ENCODE peak calls at places on chromosomes 11 and 22, in four cellular contexts. N is thyroid gland, M is testis, T is GM12878. P is an unnamed sample.

GRCh38 chr11:12864316-12865156 is 144.6 kb upstream of the RASSF10 start:
- DNase-seq in N (no peak), M (no peak), T (no peak), P (no peak)

GRCh38 chr22:39490135-39490798 is 11.8 kb upstream of the MIEF1 start:
- DNase-seq in N (peak; percentile 85), M (peak; percentile 94), T (no peak), P (peak; percentile 87)

GRCh38 chr11:86978247-86978646 is 23.1 kb upstream of the FZD4 start:
- DNase-seq in N (no peak), M (no peak), T (no peak), P (no peak)

GRCh38 chr11:21511835-21512440 is 680.9 kb upstream of the ANO5 start:
- DNase-seq in N (peak; percentile 46), M (peak; percentile 88), T (no peak), P (peak; percentile 27)

GRCh38 chr11:15692739-15693138 is 578.0 kb downstream of the INSC start:
- DNase-seq in N (no peak), M (no peak), T (no peak), P (no peak)

GRCh38 chr11:1041471-1041870 is 5.0 kb upstream of the MUC6 start:
- DNase-seq in N (no peak), M (no peak), T (no peak), P (no peak)

GRCh38 chr11:20087118-20087521 is 73.2 kb downstream of the DBX1 start:
- DNase-seq in N (peak; percentile 75), M (no peak), T (no peak), P (no peak)

GRCh38 chr22:45083659-45084305 is 74.0 kb upstream of the PHF21B start:
- DNase-seq in N (no peak), M (no peak), T (no peak), P (no peak)

GRCh38 chr22:17830041-17830961 is 56.0 kb upstream of the BID start:
- DNase-seq in N (peak; percentile 88), M (peak; percentile 92), T (peak; percentile 51), P (peak; percentile 91)

GRCh38 chr11:107040447-107041444 is 22.5 kb upstream of the GUCY1A2 start:
- DNase-seq in N (no peak), M (no peak), T (peak; percentile 50), P (peak; percentile 39)

GRCh38 chr22:36253523-36254490 is 874 bp downstream of the APOL1 start:
- DNase-seq in N (peak; percentile 44), M (peak; percentile 52), T (no peak), P (peak; percentile 78)

GRCh38 chr11:124920870-124921609 is 2.0 kb downstream of the HEPN1 start:
- DNase-seq in N (peak; percentile 77), M (peak; percentile 89), T (no peak), P (peak; percentile 75)

GRCh38 chr11:93569496-93569895 is 26.3 kb upstream of the SMCO4 start:
- DNase-seq in N (no peak), M (no peak), T (no peak), P (no peak)

GRCh38 chr11:73296501-73297230 is 11.4 kb upstream of the ARHGEF17 start:
- DNase-seq in N (no peak), M (no peak), T (no peak), P (no peak)

GRCh38 chr22:23122216-23122957 is 19.4 kb downstream of the RSPH14 start:
- DNase-seq in N (no peak), M (no peak), T (no peak), P (no peak)

GRCh38 chr22:38935023-38935422 is 22.4 kb upstream of the APOBEC3A start:
- DNase-seq in N (peak; percentile 100), M (no peak), T (no peak), P (no peak)

GRCh38 chr22:28799834-28800307 is 498 bp downstream of the XBP1 start:
- DNase-seq in N (peak; percentile 77), M (peak; percentile 63), T (no peak), P (peak; percentile 65)

GRCh38 chr11:30452114-30452513 is 129.2 kb downstream of the ARL14EP start:
- DNase-seq in N (no peak), M (no peak), T (no peak), P (no peak)

GRCh38 chr11:80638296-80638695 is 1197.5 kb upstream of the TENM4 start:
- DNase-seq in N (no peak), M (no peak), T (no peak), P (no peak)

GRCh38 chr11:2825261-2825885 is 60.2 kb downstream of the CDKN1C start:
- DNase-seq in N (peak; percentile 30), M (peak; percentile 70), T (no peak), P (no peak)
- TF ChIP-seq POLR2A in N (no peak), M (no peak), T (no peak), P (no peak)

DNA sequence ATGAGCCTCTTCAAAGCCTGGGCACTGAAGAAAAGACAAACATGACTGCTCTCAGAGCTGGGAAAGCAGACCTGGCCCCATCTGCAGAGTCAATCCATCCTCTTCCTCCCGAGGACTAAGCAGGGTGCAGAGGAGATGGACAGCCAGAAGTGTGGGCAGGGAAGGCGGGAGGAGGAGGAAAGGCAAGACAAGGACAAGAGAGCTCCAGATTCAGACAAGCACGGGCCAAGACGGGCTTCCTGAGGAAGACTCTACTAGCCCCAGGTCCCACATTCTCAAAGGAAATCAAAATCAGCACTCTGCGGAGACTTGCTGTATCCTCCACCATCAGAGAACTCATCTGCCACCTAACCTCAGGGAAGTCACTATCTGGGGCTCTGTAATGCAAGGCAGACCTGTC is 28.5 kb downstream of the OPCML start:
- DNase-seq in N (no peak), M (no peak), T (no peak), P (no peak)
- TF ChIP-seq POLR2A in N (no peak), M (no peak), T (no peak), P (no peak)

GRCh38 chr11:61814242-61814957 is 2.4 kb downstream of the FADS1 start:
- DNase-seq in N (peak; percentile 17), M (peak; percentile 83), T (no peak), P (peak; percentile 65)
- TF ChIP-seq POLR2A in N (no peak), M (no peak), T (no peak), P (no peak)

GRCh38 chr11:10568486-10568941 is at the start of gene LYVE1:
- DNase-seq in N (peak; percentile 8), M (peak; percentile 54), T (no peak), P (no peak)
- TF ChIP-seq POLR2A in N (peak; percentile 34), M (no peak), T (no peak), P (no peak)

GRCh38 chr11:47398011-47398410 is 10.4 kb upstream of the SLC39A13 start:
- DNase-seq in N (no peak), M (no peak), T (no peak), P (no peak)

GRCh38 chr11:47403135-47403534 is 5.3 kb upstream of the SLC39A13 start:
- DNase-seq in N (no peak), M (no peak), T (no peak), P (no peak)

GRCh38 chr11:47400813-47401279 is 7.5 kb upstream of the SLC39A13 start:
- DNase-seq in N (no peak), M (no peak), T (peak; percentile 69), P (peak; percentile 39)

GRCh38 chr11:47398551-47398950 is 9.8 kb upstream of the SLC39A13 start:
- DNase-seq in N (no peak), M (no peak), T (no peak), P (no peak)

DNA sequence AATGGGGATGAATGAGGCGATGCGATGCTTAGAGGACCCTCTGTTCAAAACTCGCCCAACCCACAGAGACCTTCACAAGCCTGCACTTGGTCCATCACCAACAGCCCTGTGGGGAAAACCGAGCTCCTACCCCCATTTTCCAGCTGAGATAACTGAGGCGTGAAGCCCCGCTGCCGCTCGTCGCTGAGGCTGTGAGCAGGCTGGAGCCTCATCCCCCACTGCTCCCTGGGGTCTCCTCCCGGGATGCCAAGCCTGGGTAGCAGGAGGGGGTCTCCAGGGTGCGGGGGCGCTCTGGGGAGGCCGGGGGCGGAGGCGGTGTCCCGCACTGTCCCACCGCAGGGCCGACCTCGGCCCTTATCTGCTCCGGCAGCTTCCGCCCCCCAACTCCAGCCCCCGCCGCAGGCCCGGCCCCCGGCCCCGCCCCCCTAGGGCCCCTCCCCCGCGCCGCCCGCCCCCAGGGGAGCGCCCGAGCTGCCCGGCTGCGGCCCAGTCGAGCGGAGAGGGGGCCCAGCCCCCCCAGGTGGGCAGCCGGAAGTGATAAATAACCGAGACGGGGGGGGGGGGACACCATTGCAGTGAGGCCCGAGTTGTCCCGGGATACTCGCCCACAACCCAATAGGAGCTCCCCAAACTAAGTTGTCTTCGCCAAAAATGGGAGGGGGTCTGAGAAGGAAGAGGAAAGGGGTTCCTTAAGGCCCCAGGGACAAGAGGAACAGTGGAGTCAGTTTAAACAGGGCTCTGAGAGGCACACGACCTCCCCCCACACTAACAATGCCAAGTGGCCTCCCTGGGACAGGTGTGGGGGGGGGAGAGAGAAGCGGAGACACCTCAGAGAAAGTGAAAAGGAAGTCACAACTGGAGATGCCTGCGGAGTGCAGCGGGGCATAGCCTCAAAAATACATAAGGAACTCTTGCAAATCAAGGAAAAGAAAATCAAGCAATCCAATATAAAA is 8.3 kb upstream of the SLC39A13 start:
- DNase-seq in N (peak; percentile 39), M (no peak), T (no peak), P (peak; percentile 40)
- TF ChIP-seq POLR2A in N (peak; percentile 50), M (no peak), T (peak; percentile 78), P (no peak)

GRCh38 chr11:66366844-66367477 is 4.6 kb downstream of the SLC29A2 start:
- DNase-seq in N (no peak), M (no peak), T (no peak), P (no peak)
- TF ChIP-seq POLR2A in N (no peak), M (no peak), T (no peak), P (no peak)

GRCh38 chr11:64284962-64285884 is at the start of gene GPR137:
- DNase-seq in N (peak; percentile 87), M (peak; percentile 88), T (no peak), P (peak; percentile 93)
- TF ChIP-seq POLR2A in N (peak; percentile 59), M (no peak), T (peak; percentile 63), P (peak; percentile 62)